ENCODE peak calls at places on chromosomes 5 and 9, in eight cellular contexts. T, Y, F, D, U, P, S and V are unnamed samples.

GRCh38 chr5:164475339-164475977 is 970.0 kb downstream of the MAT2B start:
- DNase-seq in T (peak), Y (peak), F (no peak), D (no peak), U (no peak), P (no peak), S (no peak), V (no peak)

GRCh38 chr9:93058357-93059096 is at the start of gene SUSD3:
- DNase-seq in T (peak), Y (peak), F (peak), D (peak), U (peak), P (peak), S (peak), V (no peak)

GRCh38 chr5:1268056-1268455 is 26.8 kb downstream of the TERT start:
- DNase-seq in T (no peak), Y (no peak), F (no peak), D (no peak), U (no peak), P (no peak), S (peak), V (no peak)

GRCh38 chr5:153654892-153655520 is 164.5 kb downstream of the GRIA1 start:
- DNase-seq in T (no peak), Y (no peak), F (no peak), D (no peak), U (no peak), P (no peak), S (no peak), V (no peak)

GRCh38 chr5:131990716-131991115 is 20.7 kb downstream of the ACSL6 start:
- DNase-seq in T (no peak), Y (no peak), F (no peak), D (no peak), U (no peak), P (no peak), S (no peak), V (no peak)

GRCh38 chr5:105529851-105530250 is 1967.3 kb upstream of the NUDT12 start:
- DNase-seq in T (no peak), Y (no peak), F (no peak), D (no peak), U (no peak), P (no peak), S (no peak), V (no peak)

GRCh38 chr5:173383711-173384110 is 55.5 kb upstream of the STC2 start:
- DNase-seq in T (no peak), Y (no peak), F (no peak), D (no peak), U (no peak), P (no peak), S (no peak), V (no peak)

GRCh38 chr5:75734913-75735789 is 17.9 kb upstream of the POC5 start:
- DNase-seq in T (peak), Y (peak), F (no peak), D (peak), U (peak), P (no peak), S (no peak), V (peak)

GRCh38 chr5:37272564-37272963 is 23.4 kb upstream of the CPLANE1 start:
- DNase-seq in T (peak), Y (peak), F (no peak), D (no peak), U (peak), P (no peak), S (no peak), V (peak)

GRCh38 chr5:56078675-56079500 is 84.1 kb upstream of the IL6ST start:
- DNase-seq in T (no peak), Y (peak), F (no peak), D (no peak), U (peak), P (peak), S (peak), V (no peak)

GRCh38 chr5:100667021-100667671 is 132.0 kb downstream of the FAM174A start:
- DNase-seq in T (no peak), Y (peak), F (no peak), D (no peak), U (no peak), P (no peak), S (no peak), V (no peak)

GRCh38 chr9:37471942-37472679 is 6.9 kb upstream of the ZBTB5 start:
- DNase-seq in T (peak), Y (peak), F (no peak), D (no peak), U (no peak), P (no peak), S (no peak), V (no peak)

GRCh38 chr9:98977246-98977681 is 33.6 kb downstream of the COL15A1 start:
- DNase-seq in T (no peak), Y (no peak), F (no peak), D (no peak), U (no peak), P (no peak), S (peak), V (no peak)

GRCh38 chr9:129835860-129836223 is 584 bp downstream of the USP20 start:
- DNase-seq in T (peak), Y (no peak), F (no peak), D (no peak), U (no peak), P (no peak), S (no peak), V (peak)

GRCh38 chr5:133297293-133297692 is 245.5 kb downstream of the HSPA4 start:
- DNase-seq in T (no peak), Y (no peak), F (no peak), D (no peak), U (no peak), P (no peak), S (no peak), V (no peak)

GRCh38 chr9:115640887-115641286 is 512.7 kb upstream of the PAPPA start:
- DNase-seq in T (no peak), Y (peak), F (no peak), D (no peak), U (no peak), P (no peak), S (no peak), V (no peak)

GRCh38 chr5:74903165-74903787 is 37.1 kb upstream of the FAM169A start:
- DNase-seq in T (peak), Y (no peak), F (peak), D (no peak), U (peak), P (no peak), S (no peak), V (peak)

GRCh38 chr5:136205061-136205702 is 12.2 kb upstream of the SMIM32 start:
- DNase-seq in T (no peak), Y (no peak), F (no peak), D (no peak), U (no peak), P (no peak), S (no peak), V (no peak)

GRCh38 chr5:103934303-103934702 is 371.7 kb upstream of the NUDT12 start:
- DNase-seq in T (no peak), Y (no peak), F (no peak), D (no peak), U (no peak), P (no peak), S (no peak), V (no peak)

GRCh38 chr5:88715503-88715902 is 167.5 kb downstream of the MEF2C start:
- DNase-seq in T (no peak), Y (no peak), F (no peak), D (no peak), U (no peak), P (no peak), S (no peak), V (no peak)

GRCh38 chr5:58262226-58262625 is 197.7 kb downstream of the PLK2 start:
- DNase-seq in T (no peak), Y (no peak), F (no peak), D (no peak), U (no peak), P (no peak), S (no peak), V (no peak)

GRCh38 chr5:104421431-104421830 is 858.8 kb upstream of the NUDT12 start:
- DNase-seq in T (no peak), Y (no peak), F (no peak), D (no peak), U (no peak), P (no peak), S (no peak), V (no peak)

GRCh38 chr5:52469420-52469819 is 318.3 kb upstream of the ITGA1 start:
- DNase-seq in T (no peak), Y (no peak), F (peak), D (no peak), U (no peak), P (no peak), S (no peak), V (no peak)

GRCh38 chr5:106956901-106957300 is 713.8 kb downstream of the EFNA5 start:
- DNase-seq in T (no peak), Y (no peak), F (no peak), D (no peak), U (no peak), P (no peak), S (no peak), V (peak)

GRCh38 chr5:23507278-23507685 is at the start of gene PRDM9:
- DNase-seq in T (peak), Y (peak), F (no peak), D (no peak), U (peak), P (peak), S (peak), V (no peak)

DNA sequence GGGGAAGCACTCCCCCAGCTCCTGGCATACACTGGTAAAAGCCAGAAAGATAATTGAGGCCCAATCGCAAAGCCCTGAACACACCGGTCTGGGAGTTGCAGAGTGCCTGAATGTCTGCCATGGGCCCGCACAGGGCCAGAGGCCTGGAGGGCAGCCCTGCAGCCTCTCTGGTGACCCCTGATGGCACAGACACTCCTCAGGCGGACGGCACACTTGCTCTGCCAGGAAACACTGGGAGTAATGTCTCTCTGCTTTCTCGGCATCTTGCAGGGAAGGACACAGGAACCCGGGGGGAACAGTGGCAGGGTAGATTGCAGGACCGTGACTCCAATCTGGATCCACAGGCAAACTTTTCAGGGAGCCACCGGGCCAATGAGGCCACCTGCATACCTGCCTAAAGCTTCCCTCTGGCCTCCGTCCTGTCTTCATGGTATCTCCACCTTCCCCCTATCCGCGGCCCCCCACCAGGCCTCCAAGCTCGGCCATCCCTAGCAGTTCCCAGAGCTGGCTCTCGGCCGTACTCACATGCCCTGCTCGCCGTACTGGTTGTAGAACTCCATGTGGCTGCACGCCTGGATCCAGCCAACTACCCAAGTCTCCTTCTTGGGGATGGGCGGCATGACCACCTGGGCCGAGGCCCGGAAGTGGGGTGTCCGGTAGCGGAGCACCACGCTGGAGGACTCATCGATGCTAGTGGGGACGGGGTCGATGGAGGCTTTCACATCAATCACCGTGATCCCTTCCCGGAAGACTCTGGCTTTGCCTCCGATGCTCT is 791 bp downstream of the FAM78A start:
- DNase-seq in T (peak), Y (no peak), F (no peak), D (no peak), U (peak), P (no peak), S (peak), V (no peak)
- H3K4me3 ChIP-seq in T (peak), Y (peak), F (peak), D (peak), U (peak), P (peak), S (peak), V (no peak)

GRCh38 chr5:146878471-146879172 is at the start of gene PPP2R2B:
- DNase-seq in T (peak), Y (peak), F (no peak), D (no peak), U (peak), P (peak), S (peak), V (no peak)
- H3K4me3 ChIP-seq in T (peak), Y (peak), F (peak), D (no peak), U (peak), P (peak), S (peak), V (no peak)

DNA sequence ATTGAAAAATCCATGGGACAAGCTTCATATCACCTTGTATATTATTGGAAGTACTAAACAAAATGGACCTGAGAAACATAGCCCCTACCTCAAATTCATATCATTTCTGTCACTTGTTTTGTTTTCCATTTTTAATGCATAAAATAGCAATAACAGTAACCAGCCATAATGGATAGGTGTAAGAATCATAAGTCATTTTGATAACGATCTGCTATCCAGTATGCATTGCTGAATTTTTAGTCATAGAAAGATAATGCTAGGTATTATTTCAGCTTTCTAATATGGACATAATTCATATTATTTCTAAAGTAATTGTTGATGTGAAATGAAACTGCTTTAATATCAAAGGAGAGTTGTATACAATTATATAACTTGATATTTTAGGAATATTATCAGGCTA is 1.1 kb upstream of the LRRC70 start:
- DNase-seq in T (no peak), Y (no peak), F (no peak), D (no peak), U (no peak), P (no peak), S (no peak), V (no peak)
- H3K4me3 ChIP-seq in T (no peak), Y (no peak), F (no peak), D (no peak), U (no peak), P (no peak), S (no peak), V (no peak)

GRCh38 chr9:137070906-137071275 is 534 bp upstream of the SAPCD2 start:
- DNase-seq in T (no peak), Y (no peak), F (no peak), D (no peak), U (no peak), P (no peak), S (peak), V (peak)

GRCh38 chr9:137070201-137070905 is at the start of gene SAPCD2:
- DNase-seq in T (peak), Y (peak), F (peak), D (no peak), U (peak), P (peak), S (peak), V (peak)

GRCh38 chr9:137067860-137068538 is 2.4 kb downstream of the SAPCD2 start:
- DNase-seq in T (peak), Y (peak), F (peak), D (no peak), U (peak), P (peak), S (peak), V (peak)

GRCh38 chr9:137069508-137070071 is 767 bp downstream of the SAPCD2 start:
- DNase-seq in T (peak), Y (no peak), F (no peak), D (no peak), U (peak), P (no peak), S (peak), V (no peak)

DNA sequence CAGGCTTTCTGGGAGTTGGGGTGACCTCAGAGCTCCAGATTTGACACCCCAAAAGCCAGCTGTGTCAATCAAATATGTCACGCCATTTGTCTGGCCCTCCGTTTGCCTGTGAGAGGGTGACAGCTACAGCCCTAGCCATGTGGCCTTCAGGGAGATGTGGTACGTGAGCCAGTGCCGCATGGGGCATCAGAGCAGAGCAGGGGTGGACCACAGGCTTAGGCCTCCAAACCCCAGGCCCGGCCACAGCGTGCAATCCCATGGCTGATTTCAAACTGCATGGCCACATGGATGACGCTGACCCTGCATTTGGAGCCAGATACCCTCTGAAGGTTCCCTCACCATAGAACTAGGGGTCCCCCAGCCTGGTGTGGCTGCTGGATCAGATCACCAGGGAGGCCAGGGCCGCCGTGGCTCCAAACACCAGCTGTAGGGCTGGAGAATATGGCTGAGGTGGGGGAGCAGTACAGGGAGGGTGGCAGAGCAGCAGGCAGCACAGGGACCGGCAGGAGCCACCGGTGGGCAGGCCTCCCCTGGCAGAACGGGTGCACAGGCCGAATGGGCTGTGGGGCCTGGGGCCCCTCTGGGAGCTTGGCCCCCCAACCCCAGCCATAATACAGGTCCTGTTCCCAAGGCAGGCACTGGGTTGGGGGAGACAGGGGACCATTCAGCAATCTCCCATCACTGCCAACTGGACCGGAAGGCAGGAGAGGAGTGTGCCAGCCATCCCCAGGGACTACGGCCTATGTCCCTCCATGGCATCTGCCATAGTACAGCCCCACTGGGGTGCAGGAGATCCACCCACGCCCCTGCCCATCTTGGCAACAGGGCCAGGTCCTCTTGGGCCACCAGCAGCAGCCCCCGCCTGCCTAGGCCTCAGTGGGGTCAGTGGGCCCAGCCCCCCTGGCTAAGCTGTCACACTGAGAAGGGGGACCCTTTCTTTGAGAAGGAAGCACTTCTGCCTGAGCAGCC is 1.5 kb downstream of the SAPCD2 start:
- DNase-seq in T (no peak), Y (no peak), F (no peak), D (no peak), U (peak), P (no peak), S (peak), V (no peak)
- H3K4me3 ChIP-seq in T (peak), Y (no peak), F (no peak), D (peak), U (no peak), P (no peak), S (no peak), V (peak)

GRCh38 chr5:60826653-60827052 is 17.4 kb downstream of the ELOVL7 start:
- DNase-seq in T (no peak), Y (no peak), F (no peak), D (peak), U (no peak), P (no peak), S (no peak), V (no peak)

GRCh38 chr5:60821488-60822284 is 22.4 kb downstream of the ELOVL7 start:
- DNase-seq in T (no peak), Y (no peak), F (no peak), D (no peak), U (no peak), P (no peak), S (no peak), V (no peak)

GRCh38 chr5:60820593-60821487 is 23.2 kb downstream of the ELOVL7 start:
- DNase-seq in T (no peak), Y (no peak), F (no peak), D (no peak), U (no peak), P (no peak), S (no peak), V (no peak)

GRCh38 chr5:60823574-60823973 is 20.5 kb downstream of the ELOVL7 start:
- DNase-seq in T (no peak), Y (no peak), F (no peak), D (no peak), U (no peak), P (no peak), S (no peak), V (no peak)

GRCh38 chr5:60822285-60822556 is 21.8 kb downstream of the ELOVL7 start:
- DNase-seq in T (no peak), Y (no peak), F (no peak), D (peak), U (no peak), P (no peak), S (no peak), V (no peak)
- H3K4me3 ChIP-seq in T (no peak), Y (no peak), F (no peak), D (no peak), U (no peak), P (no peak), S (no peak), V (no peak)

GRCh38 chr5:148685520-148686134 is 31.3 kb upstream of the HTR4 start:
- DNase-seq in T (no peak), Y (peak), F (no peak), D (no peak), U (no peak), P (no peak), S (peak), V (no peak)
- H3K4me3 ChIP-seq in T (no peak), Y (no peak), F (no peak), D (no peak), U (no peak), P (no peak), S (no peak), V (no peak)

DNA sequence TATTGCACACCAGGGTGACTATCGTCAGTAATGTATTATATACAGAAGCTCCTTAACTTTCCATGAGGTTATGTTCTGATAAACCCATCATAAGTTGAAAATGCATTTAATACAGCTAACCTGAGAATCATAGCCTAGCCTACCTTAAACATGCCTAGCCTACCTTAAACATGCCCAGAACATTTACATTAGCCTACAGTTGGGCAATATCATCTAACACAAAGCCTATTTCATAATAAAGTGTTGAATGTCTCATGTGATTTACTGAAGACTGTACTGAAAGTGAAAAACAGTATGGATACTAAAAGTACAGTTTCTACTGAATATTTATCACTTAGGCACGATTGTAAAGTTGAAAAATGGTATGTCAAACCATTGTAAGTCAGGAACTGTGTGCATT is 1.5 kb downstream of the GM2A start:
- DNase-seq in T (no peak), Y (no peak), F (no peak), D (no peak), U (no peak), P (no peak), S (no peak), V (no peak)
- H3K4me3 ChIP-seq in T (no peak), Y (no peak), F (no peak), D (peak), U (no peak), P (no peak), S (no peak), V (no peak)